ENCODE peak calls at places on chromosomes 4 and X, in five cellular contexts. One of them, this sample, is unnamed.

GRCh38 chr4:141195095-141195707 is 25.5 kb upstream of the ZNF330 start:
- DNase-seq in T-helper 2 cell: no peak
- DNase-seq in HEK293T: no peak
- DNase-seq in sciatic nerve: no peak
- DNase-seq in type B pancreatic cell: no peak
- DNase-seq in this sample: no peak

GRCh38 chr4:25875281-25875745 is 12.5 kb upstream of the SEL1L3 start:
- DNase-seq in sciatic nerve: no peak
- DNase-seq in HEK293T: no peak
- DNase-seq in T-helper 2 cell: no peak
- DNase-seq in type B pancreatic cell: no peak
- DNase-seq in this sample: no peak

GRCh38 chr4:173448103-173448502 is 49.2 kb upstream of the SCRG1 start:
- DNase-seq in type B pancreatic cell: no peak
- DNase-seq in HEK293T: no peak
- DNase-seq in sciatic nerve: no peak
- DNase-seq in T-helper 2 cell: no peak
- DNase-seq in this sample: no peak

GRCh38 chr4:168832746-168833575 is 177.1 kb downstream of the CBR4 start:
- DNase-seq in type B pancreatic cell: peak
- DNase-seq in sciatic nerve: peak
- DNase-seq in T-helper 2 cell: no peak
- DNase-seq in HEK293T: peak
- DNase-seq in this sample: no peak

GRCh38 chr4:113212613-113213012 is 163.2 kb downstream of the ANK2 start:
- DNase-seq in T-helper 2 cell: no peak
- DNase-seq in type B pancreatic cell: no peak
- DNase-seq in HEK293T: no peak
- DNase-seq in sciatic nerve: no peak
- DNase-seq in this sample: no peak

GRCh38 chr4:99885063-99885664 is 9.1 kb downstream of the LAMTOR3 start:
- DNase-seq in HEK293T: peak
- DNase-seq in type B pancreatic cell: no peak
- DNase-seq in sciatic nerve: no peak
- DNase-seq in T-helper 2 cell: peak
- DNase-seq in this sample: peak

GRCh38 chr4:65580551-65580950 is 89.7 kb downstream of the EPHA5 start:
- DNase-seq in T-helper 2 cell: no peak
- DNase-seq in type B pancreatic cell: no peak
- DNase-seq in HEK293T: no peak
- DNase-seq in sciatic nerve: no peak
- DNase-seq in this sample: peak

GRCh38 chrX:1239681-1240142 is 27.3 kb upstream of the CRLF2 start:
- DNase-seq in T-helper 2 cell: no peak
- DNase-seq in type B pancreatic cell: no peak
- DNase-seq in sciatic nerve: peak
- DNase-seq in HEK293T: no peak
- DNase-seq in this sample: no peak

GRCh38 chr4:48141048-48141447 is 7.0 kb upstream of the TXK start:
- DNase-seq in sciatic nerve: no peak
- DNase-seq in type B pancreatic cell: no peak
- DNase-seq in T-helper 2 cell: peak
- DNase-seq in HEK293T: peak
- DNase-seq in this sample: peak

GRCh38 chr4:152064753-152065152 is 303.9 kb upstream of the GATB start:
- DNase-seq in type B pancreatic cell: no peak
- DNase-seq in T-helper 2 cell: no peak
- DNase-seq in sciatic nerve: no peak
- DNase-seq in HEK293T: no peak
- DNase-seq in this sample: no peak

GRCh38 chrX:154751121-154751668 is 318 bp upstream of the GAB3 start:
- DNase-seq in type B pancreatic cell: no peak
- DNase-seq in sciatic nerve: no peak
- DNase-seq in T-helper 2 cell: no peak
- DNase-seq in HEK293T: no peak
- DNase-seq in this sample: no peak

GRCh38 chrX:8783100-8784098 is 17.8 kb downstream of the FAM9A start:
- DNase-seq in sciatic nerve: no peak
- DNase-seq in HEK293T: peak
- DNase-seq in type B pancreatic cell: no peak
- DNase-seq in T-helper 2 cell: peak
- DNase-seq in this sample: no peak

GRCh38 chr4:127251423-127251822 is 381.3 kb upstream of the INTU start:
- DNase-seq in T-helper 2 cell: peak
- DNase-seq in HEK293T: no peak
- DNase-seq in type B pancreatic cell: no peak
- DNase-seq in sciatic nerve: no peak
- DNase-seq in this sample: no peak

GRCh38 chrX:9089652-9090051 is 55.7 kb upstream of the FAM9B start:
- DNase-seq in T-helper 2 cell: no peak
- DNase-seq in HEK293T: no peak
- DNase-seq in type B pancreatic cell: no peak
- DNase-seq in sciatic nerve: no peak
- DNase-seq in this sample: no peak

GRCh38 chr4:128711361-128711760 is 98.1 kb upstream of the JADE1 start:
- DNase-seq in type B pancreatic cell: no peak
- DNase-seq in HEK293T: peak
- DNase-seq in sciatic nerve: no peak
- DNase-seq in T-helper 2 cell: no peak
- DNase-seq in this sample: no peak

GRCh38 chr4:77697860-77698599 is 92.4 kb downstream of the CXCL13 start:
- DNase-seq in HEK293T: peak
- DNase-seq in T-helper 2 cell: peak
- DNase-seq in type B pancreatic cell: no peak
- DNase-seq in sciatic nerve: no peak
- DNase-seq in this sample: peak

GRCh38 chr4:5751918-5752802 is 41.2 kb downstream of the EVC start:
- DNase-seq in type B pancreatic cell: no peak
- DNase-seq in T-helper 2 cell: no peak
- DNase-seq in sciatic nerve: no peak
- DNase-seq in HEK293T: no peak
- DNase-seq in this sample: peak